ENCODE peak calls at places on chromosomes 11 and 22, in ten cellular contexts. N, B, X, L, A, P, I, V, U and D are unnamed samples. For H3K9me3 and H3K4me1, the result is how much of the 10 kb centered on the place peaks cover.

GRCh38 chr11:82507288-82507687 is 226.4 kb downstream of the FAM181B start:
- DNase-seq in N (no peak), B (no peak), X (no peak), L (no peak), A (no peak), P (no peak), I (no peak), V (no peak), U (no peak), D (no peak)

GRCh38 chr11:45743556-45744468 is 61.1 kb upstream of the SLC35C1 start:
- DNase-seq in N (no peak), B (no peak), X (no peak), L (no peak), A (no peak), P (no peak), I (no peak), V (no peak), U (no peak), D (no peak)

GRCh38 chr22:45584621-45585436 is 82.1 kb downstream of the FBLN1 start:
- DNase-seq in N (no peak), B (no peak), X (no peak), L (no peak), A (no peak), P (no peak), I (peak), V (no peak), U (no peak), D (no peak)

GRCh38 chr22:25334091-25334490 is 114.7 kb downstream of the CRYBB2 start:
- DNase-seq in N (no peak), B (no peak), X (peak), L (no peak), A (peak), P (no peak), I (peak), V (peak), U (no peak), D (peak)

GRCh38 chr11:64097468-64098317 is 62.0 kb downstream of the FLRT1 start:
- DNase-seq in N (no peak), B (no peak), X (no peak), L (peak), A (no peak), P (no peak), I (no peak), V (no peak), U (peak), D (no peak)

GRCh38 chr11:7252683-7253213 is 1.0 kb downstream of the SYT9 start:
- DNase-seq in N (no peak), B (no peak), X (no peak), L (no peak), A (no peak), P (no peak), I (peak), V (no peak), U (no peak), D (no peak)

GRCh38 chr11:9821008-9821752 is 157.3 kb downstream of the SWAP70 start:
- DNase-seq in N (no peak), B (peak), X (no peak), L (no peak), A (peak), P (no peak), I (no peak), V (no peak), U (peak), D (no peak)

GRCh38 chr11:86062719-86063118 is 6.2 kb downstream of the PICALM start:
- DNase-seq in N (no peak), B (peak), X (no peak), L (no peak), A (no peak), P (no peak), I (no peak), V (no peak), U (no peak), D (no peak)

GRCh38 chr22:42785706-42786499 is 65.2 kb upstream of the A4GALT start:
- DNase-seq in N (no peak), B (no peak), X (no peak), L (no peak), A (no peak), P (no peak), I (no peak), V (no peak), U (no peak), D (no peak)

GRCh38 chr11:3732671-3733070 is 61.5 kb upstream of the CHRNA10 start:
- DNase-seq in N (no peak), B (no peak), X (no peak), L (no peak), A (no peak), P (no peak), I (no peak), V (no peak), U (no peak), D (no peak)

GRCh38 chr11:67054851-67055523 is 1.7 kb upstream of the RHOD start:
- DNase-seq in N (no peak), B (no peak), X (peak), L (no peak), A (peak), P (peak), I (peak), V (peak), U (peak), D (peak)

GRCh38 chr11:61787928-61788491 is 4.4 kb downstream of the TMEM258 start:
- DNase-seq in N (no peak), B (no peak), X (peak), L (no peak), A (peak), P (no peak), I (no peak), V (no peak), U (peak), D (peak)

GRCh38 chr11:72483412-72484186 is 49.3 kb upstream of the CLPB start:
- DNase-seq in N (no peak), B (no peak), X (no peak), L (no peak), A (peak), P (peak), I (no peak), V (peak), U (no peak), D (no peak)

GRCh38 chr11:35211952-35212351 is 73.0 kb downstream of the CD44 start:
- DNase-seq in N (no peak), B (no peak), X (no peak), L (no peak), A (no peak), P (no peak), I (no peak), V (no peak), U (no peak), D (no peak)

GRCh38 chr11:33734441-33735165 is 1.6 kb downstream of the CD59 start:
- DNase-seq in N (no peak), B (peak), X (peak), L (no peak), A (peak), P (no peak), I (no peak), V (no peak), U (no peak), D (no peak)

GRCh38 chr11:102046841-102047240 is 396 bp upstream of the CFAP300 start:
- DNase-seq in N (no peak), B (no peak), X (no peak), L (no peak), A (no peak), P (no peak), I (no peak), V (no peak), U (no peak), D (no peak)

GRCh38 chr22:20574920-20575353 is 67.5 kb downstream of the MED15 start:
- DNase-seq in N (no peak), B (no peak), X (peak), L (no peak), A (no peak), P (no peak), I (peak), V (no peak), U (no peak), D (no peak)

GRCh38 chr11:134340354-134340964 is 8.7 kb downstream of the GLB1L2 start:
- DNase-seq in N (no peak), B (no peak), X (peak), L (peak), A (no peak), P (no peak), I (no peak), V (no peak), U (no peak), D (no peak)

GRCh38 chr11:129061466-129062194 is 119.0 kb upstream of the TP53AIP1 start:
- DNase-seq in N (no peak), B (peak), X (no peak), L (no peak), A (peak), P (peak), I (no peak), V (no peak), U (no peak), D (no peak)

GRCh38 chr11:92702037-92702436 is 267.4 kb upstream of the MTNR1B start:
- DNase-seq in N (no peak), B (no peak), X (no peak), L (no peak), A (peak), P (no peak), I (no peak), V (no peak), U (no peak), D (no peak)

GRCh38 chr22:39292561-39293074 is 26.8 kb downstream of the RPL3 start:
- DNase-seq in N (no peak), B (peak), X (peak), L (peak), A (peak), P (peak), I (peak), V (peak), U (no peak), D (peak)

GRCh38 chr22:40215266-40215665 is 37.5 kb downstream of the TNRC6B start:
- DNase-seq in N (no peak), B (no peak), X (no peak), L (no peak), A (no peak), P (no peak), I (no peak), V (no peak), U (no peak), D (no peak)

GRCh38 chr11:63838150-63838681 is 694 bp upstream of the MARK2 start:
- DNase-seq in N (no peak), B (no peak), X (peak), L (no peak), A (no peak), P (peak), I (peak), V (no peak), U (no peak), D (no peak)

GRCh38 chr22:43923191-43923590 is 414 bp upstream of the PNPLA3 start:
- DNase-seq in N (no peak), B (peak), X (no peak), L (no peak), A (no peak), P (no peak), I (no peak), V (no peak), U (no peak), D (no peak)

GRCh38 chr11:19359425-19360000 is 118.8 kb upstream of the E2F8 start:
- DNase-seq in N (no peak), B (peak), X (no peak), L (no peak), A (no peak), P (no peak), I (no peak), V (no peak), U (no peak), D (no peak)

GRCh38 chr11:63567044-63567840 is 4.1 kb upstream of the PLAAT2 start:
- DNase-seq in N (peak), B (peak), X (peak), L (peak), A (peak), P (peak), I (peak), V (peak), U (no peak), D (peak)

GRCh38 chr11:86676533-86677154 is 4.2 kb upstream of the ME3 start:
- DNase-seq in N (no peak), B (no peak), X (no peak), L (no peak), A (peak), P (peak), I (no peak), V (no peak), U (peak), D (peak)

GRCh38 chr22:48981671-48982070 is 846.0 kb downstream of the BRD1 start:
- DNase-seq in N (no peak), B (no peak), X (no peak), L (no peak), A (no peak), P (no peak), I (no peak), V (no peak), U (no peak), D (no peak)
- H3K9me3 ChIP-seq in N (under half), B (under half), X (under half), L (under half), A (under half), P (under half), I (under half), V (under half), U (under half), D (under half)

GRCh38 chr11:111734383-111735261 is 31.6 kb downstream of the PPP2R1B start:
- DNase-seq in N (no peak), B (no peak), X (no peak), L (no peak), A (no peak), P (no peak), I (no peak), V (no peak), U (peak), D (no peak)

GRCh38 chr11:111733655-111734088 is 32.5 kb downstream of the PPP2R1B start:
- DNase-seq in N (no peak), B (peak), X (no peak), L (peak), A (no peak), P (no peak), I (no peak), V (no peak), U (no peak), D (no peak)

GRCh38 chr11:111736191-111736590 is 30.0 kb downstream of the PPP2R1B start:
- DNase-seq in N (no peak), B (no peak), X (no peak), L (no peak), A (no peak), P (peak), I (no peak), V (no peak), U (no peak), D (no peak)

GRCh38 chr11:111736621-111737055 is 29.6 kb downstream of the PPP2R1B start:
- DNase-seq in N (no peak), B (no peak), X (no peak), L (no peak), A (no peak), P (no peak), I (no peak), V (no peak), U (no peak), D (no peak)

DNA sequence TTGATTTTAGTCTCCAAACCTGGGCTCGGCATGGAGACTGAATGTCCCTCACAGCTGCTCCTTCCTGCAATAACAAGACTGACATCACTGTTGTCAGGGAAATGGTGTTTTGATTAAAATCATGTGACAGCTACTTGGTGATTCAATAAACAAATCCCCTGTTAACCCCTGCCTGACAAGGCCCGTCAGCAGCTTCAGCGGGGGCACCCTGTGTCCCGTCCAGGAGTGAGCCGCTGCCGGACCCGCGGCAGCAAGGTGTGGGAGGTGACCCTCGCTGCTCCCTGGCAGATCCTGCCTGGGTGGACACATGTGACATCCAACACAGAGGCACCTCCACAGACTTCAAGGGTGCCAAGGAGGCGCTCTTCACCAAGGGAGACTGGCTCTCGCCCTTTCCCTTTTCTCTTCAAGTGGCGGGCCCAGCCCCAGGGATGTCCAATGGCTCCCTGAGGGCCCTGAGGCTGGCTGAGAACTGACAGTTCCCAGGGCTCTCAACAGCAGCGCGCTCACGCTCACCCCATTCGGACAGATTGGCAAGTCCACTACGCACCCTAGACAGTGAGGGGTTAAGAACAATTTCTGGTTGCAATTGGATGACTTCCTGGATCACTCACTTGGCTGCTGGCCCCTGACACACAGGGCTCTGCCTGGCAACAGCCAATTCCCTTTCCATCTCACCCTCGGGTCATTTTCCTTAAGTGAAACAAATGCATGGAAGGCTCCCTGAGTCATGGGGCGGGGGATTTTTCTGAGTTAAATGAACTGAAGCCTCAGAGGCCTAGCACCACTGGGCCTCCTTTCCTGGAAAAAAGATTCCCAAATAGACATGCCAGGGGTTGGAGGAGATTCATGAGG is 30.7 kb downstream of the PPP2R1B start:
- DNase-seq in N (no peak), B (peak), X (peak), L (peak), A (peak), P (peak), I (no peak), V (peak), U (peak), D (no peak)
- H3K4me1 ChIP-seq in N (under half), B (under half), X (under half), L (under half), A (under half), P (under half), I (half or more), V (half or more), U (under half), D (under half)

GRCh38 chr11:616320-617220 is 820 bp upstream of the IRF7 start:
- DNase-seq in N (no peak), B (no peak), X (no peak), L (peak), A (no peak), P (no peak), I (peak), V (no peak), U (no peak), D (no peak)
- H3K4me3 ChIP-seq in N (peak), B (peak), X (peak), L (peak), A (peak), P (no peak), I (peak), V (peak), U (peak), D (peak)

DNA sequence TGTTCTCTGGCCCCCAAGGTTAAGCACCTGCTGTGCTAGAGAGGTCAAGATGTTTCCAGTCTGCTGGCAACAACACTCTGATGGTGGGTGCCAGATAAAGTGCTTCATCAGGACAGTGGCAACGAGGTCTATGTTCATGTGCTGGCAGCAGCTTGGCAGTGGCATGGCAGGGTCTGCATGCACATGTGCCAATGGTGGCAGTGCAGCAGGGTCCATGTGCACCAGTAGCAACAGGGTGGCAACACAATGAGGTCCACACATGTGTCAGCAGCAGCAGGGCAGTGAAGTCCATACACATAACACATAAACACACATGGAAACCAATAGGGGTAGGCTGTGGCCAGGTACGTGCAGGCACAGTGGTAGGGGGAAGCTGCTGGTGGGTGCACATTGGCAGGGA is 48.4 kb upstream of the FAR1 start:
- DNase-seq in N (no peak), B (no peak), X (no peak), L (no peak), A (no peak), P (no peak), I (no peak), V (no peak), U (no peak), D (no peak)
- H3K9me3 ChIP-seq in N (under half), B (under half), X (under half), L (under half), A (under half), P (under half), I (under half), V (under half), U (under half), D (under half)

DNA sequence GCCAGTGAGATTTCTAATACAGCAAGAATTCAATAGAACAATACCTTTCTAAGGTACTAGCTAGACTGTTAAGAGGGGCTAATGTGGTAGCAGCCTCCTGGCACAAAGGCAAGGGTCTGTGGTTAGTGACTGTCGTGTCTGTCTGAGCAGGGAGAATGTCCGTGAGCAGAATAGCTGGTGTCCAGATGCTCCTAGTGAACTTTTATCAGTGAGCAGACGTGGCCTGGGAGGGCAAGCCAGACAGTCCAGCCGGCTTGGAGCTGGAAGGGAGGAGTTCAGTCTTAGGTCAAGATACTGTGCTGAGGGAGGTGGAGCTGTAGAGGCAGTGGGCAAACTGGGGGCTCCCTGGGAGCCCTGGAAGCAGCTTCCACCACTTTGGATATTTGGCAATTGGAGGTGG is 138.6 kb downstream of the TEAD1 start:
- DNase-seq in N (no peak), B (no peak), X (no peak), L (no peak), A (no peak), P (no peak), I (no peak), V (no peak), U (peak), D (no peak)
- H3K4me1 ChIP-seq in N (under half), B (half or more), X (under half), L (under half), A (under half), P (under half), I (under half), V (half or more), U (half or more), D (under half)

DNA sequence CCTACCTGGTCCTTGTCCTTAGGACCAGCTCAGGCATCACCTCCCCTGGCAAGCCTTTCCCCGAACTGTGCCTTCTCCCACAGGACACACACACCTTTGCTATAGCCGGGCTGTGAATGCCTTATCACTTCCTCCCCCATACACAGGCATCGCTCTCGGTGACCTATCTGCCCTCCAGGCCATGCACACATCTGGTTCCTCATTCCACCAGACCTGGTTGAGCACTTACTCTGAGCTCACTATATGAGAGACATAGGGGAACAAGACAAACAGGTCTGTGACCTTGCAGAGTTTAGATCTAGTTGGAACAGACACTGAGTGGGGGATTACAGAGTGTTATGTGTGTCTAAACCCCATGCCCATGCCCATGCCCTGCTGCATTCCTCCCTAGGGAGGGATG is 3.1 kb upstream of the BCR start:
- DNase-seq in N (no peak), B (no peak), X (no peak), L (no peak), A (no peak), P (peak), I (no peak), V (no peak), U (no peak), D (no peak)
- H3K4me3 ChIP-seq in N (no peak), B (no peak), X (no peak), L (no peak), A (no peak), P (no peak), I (no peak), V (no peak), U (no peak), D (no peak)